ENCODE peak calls at places on chromosomes 1 and 21, in five cellular contexts. I is K562, P is HepG2, O is GM12878, Y is H1. S is an unnamed sample.

GRCh38 chr1:85282424-85282823 is 6.0 kb upstream of the BCL10 start:
- DNase-seq in O (no peak), Y (no peak), I (peak), P (peak), S (peak)

GRCh38 chr1:40042337-40042736 is 1.8 kb downstream of the CAP1 start:
- DNase-seq in I (no peak), Y (no peak), O (no peak), P (no peak), S (no peak)

GRCh38 chr1:51340380-51340779 is 10.0 kb upstream of the TTC39A start:
- DNase-seq in O (no peak), I (peak), Y (no peak), P (no peak), S (no peak)

GRCh38 chr1:212119397-212119837 is 83.9 kb downstream of the DTL start:
- DNase-seq in I (no peak), P (no peak), Y (no peak), O (no peak), S (no peak)

GRCh38 chr1:153353226-153353947 is 4.3 kb upstream of the S100A9 start:
- DNase-seq in Y (no peak), P (peak), O (no peak), I (peak), S (peak)

GRCh38 chr1:225811622-225812487 is 1.9 kb downstream of the EPHX1 start:
- DNase-seq in Y (no peak), I (no peak), P (peak), O (no peak), S (peak)

GRCh38 chr1:154969741-154970452 is 650 bp downstream of the SHC1 start:
- DNase-seq in I (no peak), Y (no peak), P (no peak), O (no peak), S (no peak)

GRCh38 chr1:88985033-88985432 is 7.4 kb downstream of the KYAT3 start:
- DNase-seq in Y (no peak), I (no peak), O (no peak), P (peak), S (no peak)

GRCh38 chr1:75208862-75209261 is 74.7 kb downstream of the LHX8 start:
- DNase-seq in Y (no peak), P (no peak), O (no peak), I (no peak), S (no peak)

GRCh38 chr1:209428241-209428921 is 155.1 kb upstream of the CAMK1G start:
- DNase-seq in P (no peak), O (no peak), Y (no peak), I (no peak), S (peak)

GRCh38 chr1:43861337-43861736 is 72.3 kb upstream of the ARTN start:
- DNase-seq in P (no peak), O (no peak), Y (no peak), I (no peak), S (no peak)

GRCh38 chr1:57796609-57797008 is 372.7 kb upstream of the DAB1 start:
- DNase-seq in O (no peak), P (no peak), Y (no peak), I (no peak), S (no peak)

GRCh38 chr1:241610056-241610815 is 29.9 kb downstream of the CHML start:
- DNase-seq in Y (no peak), P (peak), O (no peak), I (peak), S (no peak)

GRCh38 chr1:175218786-175219447 is 26.3 kb upstream of the KIAA0040 start:
- DNase-seq in P (no peak), Y (no peak), I (no peak), O (no peak), S (no peak)

GRCh38 chr1:116316373-116316772 is 56.7 kb upstream of the ATP1A1 start:
- DNase-seq in O (no peak), Y (no peak), P (peak), I (no peak), S (no peak)

GRCh38 chr1:17909634-17910033 is 154.5 kb downstream of the ACTL8 start:
- DNase-seq in P (no peak), I (no peak), Y (peak), O (no peak), S (peak)

GRCh38 chr1:157562515-157562914 is 10.2 kb upstream of the FCRL5 start:
- DNase-seq in I (no peak), Y (no peak), O (peak), P (no peak), S (no peak)

GRCh38 chr1:180923887-180924286 is 11.2 kb downstream of the KIAA1614 start:
- DNase-seq in P (no peak), Y (no peak), O (no peak), I (no peak), S (no peak)

GRCh38 chr1:47066931-47067330 is at the start of gene CYP4Z1:
- DNase-seq in Y (no peak), P (no peak), O (no peak), I (no peak), S (no peak)

GRCh38 chr1:235500971-235501540 is 3.2 kb downstream of the B3GALNT2 start:
- DNase-seq in Y (no peak), I (no peak), P (no peak), O (no peak), S (peak)

GRCh38 chr1:188281927-188282326 is 1453.2 kb downstream of the PLA2G4A start:
- DNase-seq in P (no peak), Y (no peak), I (no peak), O (no peak), S (no peak)

GRCh38 chr1:72438270-72438669 is 155.9 kb upstream of the NEGR1 start:
- DNase-seq in O (no peak), Y (no peak), P (no peak), I (no peak), S (no peak)

GRCh38 chr1:55211456-55211855 is 3.7 kb downstream of the USP24 start:
- DNase-seq in Y (no peak), I (no peak), O (no peak), P (peak), S (no peak)

GRCh38 chr1:163170331-163170730 is 32.4 kb downstream of the RGS5 start:
- DNase-seq in O (no peak), I (no peak), Y (no peak), P (no peak), S (no peak)

GRCh38 chr21:35217504-35218060 is 168.5 kb upstream of the RUNX1 start:
- DNase-seq in O (no peak), P (peak), Y (peak), I (no peak), S (peak)

GRCh38 chr1:58508629-58509028 is 37.9 kb downstream of the OMA1 start:
- DNase-seq in O (no peak), Y (no peak), I (no peak), P (no peak), S (peak)

GRCh38 chr1:85289207-85289847 is 12.9 kb upstream of the BCL10 start:
- DNase-seq in P (no peak), Y (no peak), I (peak), O (no peak), S (no peak)

GRCh38 chr1:93746009-93746408 is 64.4 kb upstream of the BCAR3 start:
- DNase-seq in Y (no peak), O (no peak), P (no peak), I (no peak), S (no peak)

GRCh38 chr1:36924282-36924791 is 110.0 kb downstream of the GRIK3 start:
- DNase-seq in P (peak), I (peak), Y (peak), O (no peak), S (peak)

GRCh38 chr1:197392541-197392940 is 124.5 kb downstream of the CRB1 start:
- DNase-seq in I (no peak), O (no peak), P (no peak), Y (no peak), S (no peak)

GRCh38 chr21:45979141-45979631 is 2.4 kb upstream of the COL6A1 start:
- DNase-seq in P (no peak), Y (no peak), I (no peak), O (no peak), S (no peak)

GRCh38 chr1:192892934-192893333 is 84.1 kb downstream of the RGS2 start:
- DNase-seq in I (no peak), O (no peak), P (no peak), Y (no peak), S (no peak)

GRCh38 chr1:94258873-94259331 is 21.5 kb upstream of the ARHGAP29 start:
- DNase-seq in P (peak), Y (no peak), I (no peak), O (no peak), S (no peak)

GRCh38 chr1:100538935-100539835 is 1.2 kb downstream of the GPR88 start:
- DNase-seq in O (no peak), I (no peak), Y (no peak), P (no peak), S (peak)

GRCh38 chr1:245614476-245614875 is 459.7 kb downstream of the KIF26B start:
- DNase-seq in Y (no peak), P (no peak), O (no peak), I (no peak), S (no peak)
- TF ChIP-seq CREB1 in Y (no peak), P (no peak), O (no peak), I (no peak), S (no peak)

GRCh38 chr1:232378266-232379041 is 251.5 kb downstream of the SIPA1L2 start:
- DNase-seq in Y (no peak), O (no peak), I (no peak), P (no peak), S (no peak)
- H2AFZ ChIP-seq in Y (peak), O (no peak), I (no peak), P (no peak), S (peak)

DNA sequence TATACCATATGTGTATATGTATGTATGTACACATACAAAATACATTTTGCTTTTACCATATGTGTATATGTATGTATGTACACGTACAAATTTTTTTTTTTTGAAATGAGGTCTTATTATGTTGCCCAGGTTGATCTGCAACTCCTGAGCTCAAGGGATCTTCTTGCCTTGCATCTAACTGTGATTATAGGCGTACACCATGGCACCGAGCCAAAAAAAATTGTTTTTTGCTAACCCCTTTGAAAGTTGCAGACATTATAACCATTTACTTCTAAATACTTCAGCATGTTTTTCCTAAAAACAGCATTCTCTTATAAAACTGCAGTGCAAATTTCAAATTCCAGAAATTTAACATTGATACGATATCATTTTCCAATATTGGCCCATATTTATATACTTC is 147.0 kb downstream of the POU2F1 start:
- DNase-seq in O (no peak), P (no peak), I (no peak), Y (no peak), S (no peak)
- TF ChIP-seq CTCF in O (no peak), P (no peak), I (no peak), Y (no peak), S (no peak)

DNA sequence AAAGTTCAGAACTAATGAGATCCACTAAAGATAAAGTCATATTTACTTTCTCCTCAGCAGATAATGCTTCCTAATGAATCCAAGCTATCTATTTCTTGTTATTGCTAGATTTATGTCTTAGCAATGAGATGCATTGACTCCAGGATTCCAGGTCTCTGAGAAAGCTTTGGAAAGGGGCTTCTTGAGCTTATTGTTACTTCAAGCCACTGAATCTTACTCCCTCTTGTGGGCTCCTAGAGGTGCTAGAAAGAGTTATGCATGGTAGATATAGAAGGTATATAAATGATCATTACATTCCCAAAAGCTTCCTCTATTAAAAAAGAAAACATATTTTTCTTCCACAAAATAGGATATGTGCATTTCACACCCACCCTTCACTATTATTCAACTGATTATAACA is 246.4 kb upstream of the ADAMTS5 start:
- DNase-seq in I (no peak), O (no peak), P (no peak), Y (no peak), S (peak)
- TF ChIP-seq CREB1 in I (no peak), O (no peak), P (no peak), Y (no peak), S (no peak)

GRCh38 chr1:213166868-213167267 is 115.8 kb downstream of the RPS6KC1 start:
- DNase-seq in O (no peak), P (no peak), Y (no peak), I (peak), S (no peak)
- H2AFZ ChIP-seq in O (no peak), P (no peak), Y (no peak), I (no peak), S (no peak)